ENCODE peak calls at places on chromosomes 3 and 15, in five cellular contexts. S is body of pancreas, B is upper lobe of right lung, X is psoas muscle, O is GM20000. K is an unnamed sample.

GRCh38 chr3:116020495-116020894 is 397.2 kb downstream of the GAP43 start:
- DNase-seq in B (no peak), S (no peak), O (peak; percentile 13), X (no peak), K (no peak)

GRCh38 chr3:78912217-78912616 is 855.6 kb downstream of the ROBO1 start:
- DNase-seq in B (no peak), S (no peak), X (no peak), O (no peak), K (no peak)

GRCh38 chr15:98812711-98813441 is 164.5 kb downstream of the IGF1R start:
- DNase-seq in B (no peak), S (peak; percentile 35), X (no peak), O (no peak), K (no peak)

GRCh38 chr3:172132159-172132586 is 92.8 kb downstream of the FNDC3B start:
- DNase-seq in X (no peak), S (no peak), B (no peak), O (no peak), K (no peak)

GRCh38 chr15:90860450-90860849 is 7.9 kb upstream of the FURIN start:
- DNase-seq in X (no peak), S (peak; percentile 74), B (no peak), O (no peak), K (no peak)

GRCh38 chr3:45020534-45020933 is 5.6 kb upstream of the CLEC3B start:
- DNase-seq in S (no peak), O (no peak), X (no peak), B (no peak), K (no peak)

GRCh38 chr3:160474416-160474838 is 24.8 kb upstream of the TRIM59 start:
- DNase-seq in B (no peak), S (no peak), O (no peak), X (no peak), K (no peak)

GRCh38 chr15:61410656-61411055 is 181.6 kb upstream of the RORA start:
- DNase-seq in O (no peak), X (no peak), B (no peak), S (no peak), K (no peak)

GRCh38 chr3:47315069-47315647 is 32.4 kb downstream of the KLHL18 start:
- DNase-seq in X (no peak), S (peak; percentile 22), O (no peak), B (no peak), K (no peak)

GRCh38 chr3:111666041-111666735 is 71.0 kb upstream of the ZBED2 start:
- DNase-seq in O (no peak), B (no peak), X (no peak), S (no peak), K (no peak)

GRCh38 chr15:40439461-40440299 is 1.1 kb upstream of the BAHD1 start:
- DNase-seq in S (peak; percentile 65), X (peak; percentile 42), O (peak; percentile 67), B (peak; percentile 80), K (no peak)

GRCh38 chr3:188378786-188379185 is 224.8 kb downstream of the LPP start:
- DNase-seq in S (no peak), X (no peak), O (no peak), B (no peak), K (no peak)

GRCh38 chr15:59885832-59886231 is 118.3 kb upstream of the FOXB1 start:
- DNase-seq in O (no peak), X (no peak), B (no peak), S (no peak), K (no peak)

GRCh38 chr3:174083706-174084105 is 686.2 kb downstream of the NLGN1 start:
- DNase-seq in X (no peak), B (no peak), O (no peak), S (no peak), K (no peak)

GRCh38 chr3:11718582-11719405 is 75.1 kb upstream of the VGLL4 start:
- DNase-seq in B (peak; percentile 71), X (peak; percentile 35), O (peak; percentile 71), S (peak; percentile 66), K (no peak)

GRCh38 chr3:152707314-152707713 is 127.6 kb upstream of the P2RY1 start:
- DNase-seq in B (no peak), O (peak; percentile 8), X (no peak), S (no peak), K (no peak)

GRCh38 chr3:139482206-139482605 is 5.9 kb upstream of the RBP2 start:
- DNase-seq in S (no peak), O (no peak), X (no peak), B (no peak), K (no peak)

GRCh38 chr3:98741121-98741716 is 21.9 kb upstream of the ST3GAL6 start:
- DNase-seq in B (no peak), O (no peak), S (no peak), X (no peak), K (no peak)

GRCh38 chr3:145243875-145244274 is 917.1 kb downstream of the PLOD2 start:
- DNase-seq in O (no peak), B (no peak), X (no peak), S (no peak), K (no peak)

GRCh38 chr3:171284308-171285075 is 175.7 kb downstream of the TNIK start:
- DNase-seq in X (no peak), O (peak; percentile 21), B (no peak), S (peak; percentile 38), K (peak; percentile 26)

GRCh38 chr15:58222698-58223097 is 84.5 kb downstream of the AQP9 start:
- DNase-seq in B (no peak), O (no peak), X (no peak), S (no peak), K (no peak)

GRCh38 chr3:118817748-118818165 is 216.9 kb downstream of the IGSF11 start:
- DNase-seq in O (peak; percentile 49), S (peak; percentile 68), B (no peak), X (no peak), K (no peak)

GRCh38 chr3:15982667-15983145 is 184.9 kb upstream of the ANKRD28 start:
- DNase-seq in B (no peak), O (no peak), X (peak; percentile 50), S (no peak), K (no peak)

GRCh38 chr15:100050877-100051786 is 290.6 kb downstream of the ADAMTS17 start:
- DNase-seq in X (no peak), B (no peak), S (no peak), O (no peak), K (no peak)

GRCh38 chr15:45549831-45550230 is 27.3 kb upstream of the SLC30A4 start:
- DNase-seq in O (no peak), B (no peak), S (no peak), X (no peak), K (no peak)

GRCh38 chr15:70200511-70200991 is 102.8 kb upstream of the TLE3 start:
- DNase-seq in B (peak; percentile 36), S (no peak), O (no peak), X (peak; percentile 41), K (no peak)

GRCh38 chr15:67181221-67181639 is 73.2 kb downstream of the AAGAB start:
- DNase-seq in S (no peak), B (no peak), O (no peak), X (no peak), K (no peak)

GRCh38 chr15:67179411-67179995 is 75.0 kb downstream of the AAGAB start:
- DNase-seq in B (no peak), S (no peak), X (no peak), O (no peak), K (no peak)

GRCh38 chr15:67180035-67180434 is 74.4 kb downstream of the AAGAB start:
- DNase-seq in X (no peak), S (no peak), B (no peak), O (no peak), K (no peak)

GRCh38 chr15:67178569-67179210 is 75.8 kb downstream of the AAGAB start:
- DNase-seq in B (no peak), S (no peak), O (no peak), X (no peak), K (no peak)

DNA sequence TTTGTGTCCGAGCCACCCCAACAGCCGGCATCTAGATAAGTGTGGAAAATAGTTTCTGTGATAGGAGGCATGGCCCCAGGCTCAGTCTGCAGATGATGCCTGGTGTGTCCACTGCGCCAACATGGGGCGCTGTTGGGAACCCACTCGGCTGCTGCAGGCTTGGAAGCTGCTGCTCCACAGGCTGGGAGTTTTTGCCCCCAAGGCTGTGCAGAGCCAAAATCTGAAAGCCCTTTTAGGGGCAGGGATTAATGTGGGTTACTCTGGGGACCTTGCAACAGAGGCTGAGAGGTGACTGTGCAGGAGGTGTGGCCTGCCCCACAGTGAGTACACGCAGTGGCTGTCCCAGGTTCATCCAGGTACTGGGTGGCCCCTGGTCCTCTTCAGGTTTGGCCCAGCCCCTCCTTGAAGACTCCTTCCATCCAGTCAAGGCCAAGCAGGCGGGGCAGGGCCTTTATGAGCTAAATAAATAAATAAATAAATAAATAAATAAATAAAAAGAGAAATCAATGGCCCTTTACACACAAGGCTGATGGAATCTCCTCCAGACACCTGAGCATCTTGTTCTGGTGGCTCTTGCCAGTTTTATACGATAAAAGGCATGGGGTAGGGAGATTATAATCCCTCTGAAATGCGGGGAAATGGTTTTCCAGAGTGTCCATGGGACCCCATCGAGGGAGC is 73.8 kb downstream of the AAGAB start:
- DNase-seq in S (no peak), O (no peak), B (no peak), X (no peak), K (no peak)
- TF ChIP-seq CTCF in S (no peak), O (no peak), B (no peak), X (no peak), K (no peak)

GRCh38 chr3:137105277-137105977 is 147.6 kb downstream of the IL20RB start:
- DNase-seq in B (no peak), O (peak; percentile 42), X (no peak), S (peak; percentile 29), K (no peak)
- TF ChIP-seq CTCF in B (peak; percentile 68), O (peak; percentile 42), X (peak; percentile 63), S (peak; percentile 65), K (peak; percentile 38)

GRCh38 chr3:162847511-162847910 is 1350.9 kb downstream of the OTOL1 start:
- DNase-seq in X (no peak), B (no peak), S (no peak), O (no peak), K (no peak)
- TF ChIP-seq CTCF in X (no peak), B (no peak), S (no peak), O (no peak), K (no peak)

GRCh38 chr3:87501076-87501475 is 224.7 kb upstream of the POU1F1 start:
- DNase-seq in S (no peak), O (no peak), X (no peak), B (no peak), K (no peak)

GRCh38 chr3:87509401-87509800 is 233.0 kb upstream of the POU1F1 start:
- DNase-seq in B (no peak), S (no peak), O (no peak), X (no peak), K (no peak)

GRCh38 chr3:87507753-87508152 is 231.4 kb upstream of the POU1F1 start:
- DNase-seq in B (no peak), O (no peak), X (no peak), S (no peak), K (no peak)

GRCh38 chr3:87498358-87499080 is 222.1 kb upstream of the POU1F1 start:
- DNase-seq in S (no peak), X (no peak), O (no peak), B (no peak), K (no peak)

DNA sequence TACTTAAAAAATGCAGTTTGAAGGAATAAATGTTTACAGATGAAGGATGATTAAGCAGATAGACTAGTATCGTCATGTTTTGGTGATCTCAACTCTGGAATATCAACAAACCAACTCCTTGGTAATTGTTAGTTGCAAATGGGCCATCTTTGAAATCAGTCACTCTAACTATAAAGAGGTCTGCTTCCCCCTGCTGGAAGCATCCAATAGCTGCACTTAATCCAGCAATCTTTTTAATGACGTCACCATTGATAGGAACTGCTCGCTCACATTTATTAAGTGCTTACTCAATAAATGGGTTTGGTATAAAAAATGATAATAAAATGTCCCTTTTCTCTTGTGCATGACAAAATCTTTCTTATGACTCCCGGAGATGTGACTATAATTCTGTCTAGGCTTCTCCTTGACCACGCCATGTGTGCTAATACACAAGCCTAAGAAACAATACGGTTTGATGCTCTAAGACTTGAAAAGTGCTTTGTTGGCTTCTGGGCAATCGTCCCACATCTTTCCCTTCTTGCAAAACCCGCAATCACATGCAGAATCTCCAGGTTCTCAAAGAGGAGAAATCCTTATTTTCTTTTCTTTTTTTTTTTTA is 227.6 kb upstream of the POU1F1 start:
- DNase-seq in B (no peak), S (peak; percentile 66), X (no peak), O (peak; percentile 31), K (no peak)
- TF ChIP-seq CTCF in B (peak; percentile 51), S (peak; percentile 86), X (peak; percentile 21), O (peak; percentile 20), K (no peak)